ENCODE peak calls at places on chromosome 4, in nine cellular contexts. C, N, B, O, W, K, V, Y and E are unnamed samples.

GRCh38 chr4:182778222-182778982 is 138.8 kb downstream of the DCTD start:
- DNase-seq in N (no peak), Y (peak; percentile 4), O (no peak), K (no peak), W (no peak), B (no peak), V (no peak), C (no peak), E (no peak)

GRCh38 chr4:40190880-40191815 is 5.7 kb upstream of the RHOH start:
- DNase-seq in K (no peak), N (peak; percentile 82), V (no peak), W (no peak), Y (no peak), O (no peak), C (no peak), B (no peak), E (no peak)

GRCh38 chr4:184994010-184994622 is 24.2 kb upstream of the HELT start:
- DNase-seq in B (no peak), K (no peak), W (no peak), Y (no peak), C (no peak), N (no peak), O (no peak), V (no peak), E (no peak)

GRCh38 chr4:13627185-13627605 is 330 bp downstream of the BOD1L1 start:
- DNase-seq in N (peak; percentile 23), B (peak; percentile 69), O (no peak), K (no peak), Y (no peak), C (no peak), V (peak; percentile 42), W (peak; percentile 29), E (no peak)

GRCh38 chr4:4362991-4363697 is 23.8 kb upstream of the NSG1 start:
- DNase-seq in V (no peak), W (no peak), N (no peak), O (no peak), C (no peak), Y (no peak), K (no peak), B (peak; percentile 34), E (no peak)

GRCh38 chr4:73684097-73684496 is 56.3 kb upstream of the CXCL8 start:
- DNase-seq in B (no peak), C (no peak), O (no peak), Y (peak; percentile 62), V (peak; percentile 64), W (peak; percentile 14), K (no peak), N (no peak), E (no peak)

GRCh38 chr4:3210467-3210866 is 38.5 kb upstream of the MSANTD1 start:
- DNase-seq in O (no peak), W (no peak), V (no peak), Y (no peak), K (no peak), C (no peak), B (no peak), N (no peak), E (no peak)

GRCh38 chr4:87270144-87270543 is 49.7 kb upstream of the KLHL8 start:
- DNase-seq in O (no peak), Y (peak; percentile 81), C (no peak), K (peak; percentile 32), B (no peak), V (peak; percentile 65), W (peak; percentile 13), N (peak; percentile 52), E (peak; percentile 8)

GRCh38 chr4:107283587-107284559 is 247.8 kb upstream of the DKK2 start:
- DNase-seq in V (peak; percentile 17), C (no peak), W (no peak), K (no peak), Y (peak; percentile 78), O (no peak), N (peak; percentile 77), B (no peak), E (no peak)

GRCh38 chr4:84673475-84674230 is 90.7 kb downstream of the CDS1 start:
- DNase-seq in O (no peak), W (no peak), C (no peak), K (no peak), V (no peak), B (no peak), N (peak; percentile 81), Y (peak; percentile 92), E (no peak)

GRCh38 chr4:88448905-88449689 is 7.8 kb upstream of the HERC5 start:
- DNase-seq in B (no peak), V (no peak), C (no peak), K (no peak), Y (no peak), W (no peak), O (no peak), N (peak; percentile 40), E (no peak)

GRCh38 chr4:96164814-96165351 is 325.0 kb downstream of the PDHA2 start:
- DNase-seq in W (no peak), V (no peak), C (no peak), B (no peak), N (peak; percentile 66), O (no peak), Y (peak; percentile 96), K (no peak), E (no peak)

GRCh38 chr4:33650036-33650435 is 2594.3 kb downstream of the ARAP2 start:
- DNase-seq in B (no peak), O (no peak), C (no peak), Y (no peak), K (no peak), W (no peak), N (peak; percentile 11), V (no peak), E (no peak)

DNA sequence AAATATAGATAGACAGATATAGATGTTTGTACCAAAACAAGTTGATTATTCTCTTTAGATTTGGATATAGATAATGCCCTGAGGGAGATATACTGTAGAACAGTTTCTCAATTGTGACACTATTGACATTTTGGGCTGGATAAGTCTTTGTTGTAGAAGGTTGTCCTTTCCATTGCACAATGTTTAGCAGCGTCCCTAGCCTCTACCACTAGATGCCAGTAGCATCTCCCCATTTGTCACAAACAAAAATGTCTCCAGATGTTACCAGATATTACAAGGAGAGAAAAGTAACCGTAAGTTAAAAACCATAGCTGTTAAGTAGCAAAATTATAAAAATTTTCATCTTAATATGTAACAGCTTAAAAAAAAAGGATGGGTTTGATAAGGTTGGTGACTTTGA is 2595.3 kb downstream of the ARAP2 start:
- DNase-seq in Y (peak; percentile 78), O (no peak), N (peak; percentile 66), B (no peak), V (peak; percentile 49), K (peak; percentile 5), C (no peak), W (no peak), E (no peak)
- TF ChIP-seq CTCF in Y (peak; percentile 82), O (no peak), N (peak; percentile 86), B (peak; percentile 32), V (peak; percentile 71), K (peak; percentile 71), C (peak; percentile 40), W (no peak), E (no peak)

GRCh38 chr4:140047781-140048180 is 106.2 kb downstream of the MAML3 start:
- DNase-seq in K (no peak), C (no peak), O (no peak), V (peak; percentile 54), B (no peak), N (no peak), Y (no peak), W (no peak), E (no peak)

GRCh38 chr4:140052050-140052449 is 101.9 kb downstream of the MAML3 start:
- DNase-seq in N (peak; percentile 54), C (no peak), W (peak; percentile 22), Y (peak; percentile 75), O (peak; percentile 35), K (no peak), B (peak; percentile 70), V (peak; percentile 50), E (peak; percentile 22)

GRCh38 chr4:140049024-140049923 is 104.7 kb downstream of the MAML3 start:
- DNase-seq in K (peak; percentile 67), Y (peak; percentile 69), V (peak; percentile 88), N (peak; percentile 60), C (no peak), B (peak; percentile 65), O (peak; percentile 58), W (peak; percentile 55), E (peak; percentile 25)

GRCh38 chr4:140048419-140049022 is 105.5 kb downstream of the MAML3 start:
- DNase-seq in N (no peak), K (no peak), Y (no peak), B (no peak), W (no peak), C (no peak), V (no peak), O (no peak), E (no peak)

DNA sequence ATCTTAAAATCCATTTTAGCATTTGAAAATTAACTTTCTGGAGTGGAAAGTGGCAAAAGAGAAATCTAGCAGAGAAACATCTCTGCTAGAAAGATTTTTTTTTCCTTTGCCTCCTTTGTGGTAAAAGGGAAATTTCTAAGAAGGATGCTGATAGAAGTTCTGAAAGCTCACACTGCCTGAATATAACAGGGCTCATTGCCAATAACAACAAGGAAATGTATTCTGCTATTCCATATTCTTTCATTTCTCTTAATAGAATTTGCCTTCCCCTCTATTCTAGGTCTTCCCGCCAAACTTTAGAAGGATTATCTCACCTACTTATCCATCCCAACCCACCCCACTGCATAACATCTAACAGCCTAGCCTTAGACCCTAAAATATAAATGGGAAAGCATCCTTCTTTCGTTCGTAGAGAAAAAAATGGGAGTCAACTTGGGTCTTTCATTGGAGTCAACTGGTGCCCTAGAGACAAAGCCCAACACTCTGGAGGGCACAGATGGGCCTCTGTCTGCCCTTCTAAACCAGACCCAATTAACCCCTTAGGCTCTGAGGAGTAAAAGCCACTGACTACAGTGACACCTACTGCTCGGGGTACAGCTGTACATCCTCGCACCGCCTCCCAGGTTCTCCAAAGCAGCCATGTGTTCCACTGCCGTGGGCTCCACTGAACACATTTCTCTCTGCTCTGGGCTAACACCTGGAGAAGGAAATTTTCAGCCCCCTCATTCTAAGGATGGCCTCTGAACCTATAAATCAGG is 103.9 kb downstream of the MAML3 start:
- DNase-seq in W (peak; percentile 61), O (no peak), K (peak; percentile 39), V (peak; percentile 82), B (no peak), Y (peak; percentile 70), N (no peak), C (no peak), E (peak; percentile 31)
- TF ChIP-seq CTCF in W (peak; percentile 30), O (no peak), K (peak; percentile 43), V (peak; percentile 78), B (no peak), Y (peak; percentile 77), N (peak; percentile 24), C (peak; percentile 39), E (peak; percentile 12)

DNA sequence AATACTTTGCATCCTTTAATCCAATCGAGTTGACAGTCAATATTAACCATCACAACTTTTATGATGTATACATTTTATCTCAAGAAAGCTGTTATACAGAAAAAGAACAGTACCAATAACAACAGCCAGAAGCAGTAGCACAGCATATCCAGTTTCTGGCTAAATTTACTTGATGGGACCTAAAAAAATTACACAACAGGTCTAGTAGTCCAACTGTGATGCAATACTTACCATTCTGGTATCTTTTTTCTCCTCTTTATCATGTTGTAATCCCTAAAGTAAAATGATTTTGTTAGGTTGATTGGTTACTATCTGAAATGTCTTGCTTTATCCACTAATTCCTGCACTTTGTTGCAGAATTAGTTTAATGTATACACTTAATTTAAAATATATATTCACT is 1150.6 kb downstream of the FAT4 start:
- DNase-seq in V (no peak), B (no peak), O (no peak), N (peak; percentile 48), C (no peak), K (no peak), Y (peak; percentile 8), W (no peak), E (no peak)
- TF ChIP-seq CTCF in V (no peak), B (no peak), O (no peak), N (no peak), C (no peak), K (no peak), Y (no peak), W (no peak), E (no peak)

GRCh38 chr4:126583509-126583908 is 1049.2 kb upstream of the INTU start:
- DNase-seq in O (no peak), W (peak; percentile 45), K (peak; percentile 20), V (peak; percentile 64), B (no peak), N (no peak), C (no peak), Y (peak; percentile 41), E (no peak)
- TF ChIP-seq CTCF in O (no peak), W (no peak), K (peak; percentile 28), V (peak; percentile 56), B (no peak), N (peak; percentile 19), C (peak; percentile 43), Y (peak; percentile 45), E (no peak)